ENCODE peak calls at places on chromosomes 2 and 18, in seven cellular contexts. K is K562, D is tibial nerve, B is A549, R is cardiac fibroblast, Q is epithelial cell of esophagus, J is pancreas. L is an unnamed sample.

GRCh38 chr2:156445311-156446218 is 9.4 kb downstream of the GPD2 start:
- DNase-seq in K (peak), D (no peak), B (no peak), R (peak), Q (peak), J (no peak), L (no peak)

GRCh38 chr2:204268458-204268857 is 276.8 kb upstream of the PARD3B start:
- DNase-seq in K (no peak), D (no peak), B (no peak), R (peak), Q (no peak), J (no peak), L (no peak)

GRCh38 chr2:170324640-170325046 is 146.7 kb downstream of the MYO3B start:
- DNase-seq in K (peak), D (no peak), B (peak), R (peak), Q (peak), J (peak), L (no peak)

GRCh38 chr2:85091838-85092237 is 41.4 kb upstream of the TCF7L1 start:
- DNase-seq in K (no peak), D (no peak), B (no peak), R (no peak), Q (peak), J (no peak), L (no peak)

GRCh38 chr2:28507806-28508764 is 12.2 kb downstream of the PLB1 start:
- DNase-seq in K (peak), D (no peak), B (peak), R (peak), Q (peak), J (no peak), L (no peak)

GRCh38 chr2:168962636-168963035 is 61.5 kb downstream of the G6PC2 start:
- DNase-seq in K (no peak), D (no peak), B (no peak), R (peak), Q (no peak), J (no peak), L (no peak)

GRCh38 chr2:135689679-135690078 is 52.0 kb upstream of the UBXN4 start:
- DNase-seq in K (no peak), D (no peak), B (no peak), R (no peak), Q (no peak), J (no peak), L (no peak)

GRCh38 chr2:201668402-201668801 is 25.1 kb upstream of the TMEM237 start:
- DNase-seq in K (no peak), D (no peak), B (no peak), R (no peak), Q (no peak), J (no peak), L (no peak)

GRCh38 chr2:191319181-191319580 is 74.0 kb downstream of the MYO1B start:
- DNase-seq in K (no peak), D (no peak), B (no peak), R (peak), Q (peak), J (no peak), L (no peak)

GRCh38 chr2:162545254-162545653 is 201.3 kb downstream of the GCA start:
- DNase-seq in K (no peak), D (no peak), B (no peak), R (no peak), Q (no peak), J (no peak), L (no peak)

GRCh38 chr2:241984658-241985057 is 115.1 kb downstream of the RTP5 start:
- DNase-seq in K (no peak), D (no peak), B (no peak), R (no peak), Q (no peak), J (no peak), L (no peak)

GRCh38 chr18:10370716-10371115 is 83.7 kb upstream of the APCDD1 start:
- DNase-seq in K (no peak), D (no peak), B (no peak), R (no peak), Q (peak), J (no peak), L (no peak)

GRCh38 chr2:112938904-112939303 is 27.9 kb downstream of the IL37 start:
- DNase-seq in K (no peak), D (no peak), B (no peak), R (peak), Q (peak), J (no peak), L (no peak)

GRCh38 chr2:46650556-46651001 is 171.2 kb downstream of the TMEM247 start:
- DNase-seq in K (peak), D (peak), B (peak), R (peak), Q (peak), J (peak), L (no peak)

GRCh38 chr2:45040786-45041185 is 31.5 kb upstream of the SIX2 start:
- DNase-seq in K (no peak), D (no peak), B (no peak), R (no peak), Q (no peak), J (no peak), L (no peak)

GRCh38 chr18:75607701-75608100 is 180.2 kb upstream of the SMIM21 start:
- DNase-seq in K (no peak), D (no peak), B (no peak), R (no peak), Q (no peak), J (no peak), L (no peak)

GRCh38 chr18:907171-907879 is 2.7 kb downstream of the ADCYAP1 start:
- DNase-seq in K (no peak), D (no peak), B (no peak), R (no peak), Q (no peak), J (no peak), L (no peak)

GRCh38 chr2:85458611-85459563 is 40.4 kb downstream of the SH2D6 start:
- DNase-seq in K (no peak), D (no peak), B (no peak), R (no peak), Q (no peak), J (no peak), L (no peak)

GRCh38 chr2:174964404-174964803 is 40.8 kb downstream of the CHN1 start:
- DNase-seq in K (no peak), D (no peak), B (no peak), R (no peak), Q (no peak), J (no peak), L (no peak)

GRCh38 chr2:224072541-224073188 is 33.6 kb upstream of the SERPINE2 start:
- DNase-seq in K (no peak), D (no peak), B (no peak), R (peak), Q (no peak), J (no peak), L (no peak)
- TF ChIP-seq CTCF in K (no peak), D (no peak), B (no peak), R (no peak), Q (no peak), J (no peak), L (no peak)

DNA sequence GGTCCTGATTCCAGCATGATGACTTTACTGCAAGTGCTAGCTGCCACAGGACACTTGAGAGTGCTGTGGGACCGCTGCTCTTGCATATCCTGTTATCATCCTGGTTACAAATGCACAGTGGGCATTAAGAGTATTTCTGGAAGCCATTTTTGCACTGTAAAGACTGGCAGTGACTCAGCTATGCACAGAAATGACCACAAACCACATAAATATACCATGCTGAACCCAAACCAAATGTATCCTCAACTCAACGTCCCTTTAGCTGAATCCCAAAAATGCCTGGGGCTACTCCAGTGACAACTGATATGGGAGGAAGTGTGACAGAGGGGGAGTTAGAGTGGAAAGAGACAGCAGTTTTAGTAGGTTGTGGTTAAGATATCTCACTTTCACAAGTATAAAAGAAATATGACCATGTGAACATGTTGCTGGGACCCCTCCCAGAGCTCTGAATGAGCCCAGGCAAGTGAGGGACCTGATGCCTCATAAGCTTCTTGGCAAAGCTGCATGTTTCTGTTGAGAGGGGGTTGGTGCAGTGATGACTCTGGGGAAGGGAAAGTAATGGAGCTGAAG is 37.3 kb downstream of the RHBDD1 start:
- DNase-seq in K (peak), D (no peak), B (no peak), R (peak), Q (no peak), J (no peak), L (no peak)
- TF ChIP-seq CTCF in K (no peak), D (no peak), B (no peak), R (no peak), Q (no peak), J (no peak), L (no peak)

DNA sequence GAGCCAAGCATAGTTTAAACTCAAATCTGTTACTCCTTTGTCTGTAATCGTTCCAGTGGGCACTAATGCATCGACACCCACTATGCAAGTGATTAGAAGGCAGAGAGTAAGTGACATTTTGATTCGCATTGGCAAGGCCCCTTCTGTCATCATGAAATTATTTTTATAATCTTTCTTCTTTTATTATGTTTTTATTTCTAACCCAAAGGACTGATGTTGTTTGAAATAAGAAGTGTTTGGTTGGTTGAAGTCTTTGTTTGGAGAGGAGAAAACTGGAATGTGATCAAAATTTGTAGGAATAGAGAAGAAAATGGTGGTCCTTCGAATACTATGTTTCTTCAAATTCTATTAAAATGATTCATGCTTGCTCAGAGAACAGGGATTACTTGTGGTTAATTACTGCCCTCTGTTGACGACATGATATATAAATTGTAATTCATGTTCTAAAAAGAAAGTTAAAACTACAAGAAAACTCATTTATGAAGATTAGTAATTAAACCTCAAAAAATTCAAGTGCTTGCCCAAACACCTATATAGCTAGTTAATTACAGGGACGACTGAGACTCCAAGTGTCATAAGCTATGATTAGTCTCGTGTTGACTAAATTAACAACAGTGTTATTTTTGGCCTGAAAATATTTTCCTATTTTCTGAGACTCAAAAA is 26.4 kb upstream of the TFPI start:
- DNase-seq in K (peak), D (no peak), B (peak), R (peak), Q (peak), J (no peak), L (no peak)
- TF ChIP-seq CTCF in K (peak), D (peak), B (peak), R (peak), Q (peak), J (peak), L (peak)

GRCh38 chr2:163644238-163644637 is 91.6 kb downstream of the FIGN start:
- DNase-seq in K (no peak), D (no peak), B (no peak), R (no peak), Q (no peak), J (no peak), L (no peak)
- TF ChIP-seq CTCF in K (no peak), D (no peak), B (no peak), R (no peak), Q (no peak), J (no peak), L (no peak)

GRCh38 chr2:176158855-176159677 is 2.0 kb downstream of the HOXD3 start:
- DNase-seq in K (no peak), D (no peak), B (no peak), R (no peak), Q (no peak), J (no peak), L (peak)

GRCh38 chr2:176158306-176158643 is 1.2 kb downstream of the HOXD3 start:
- DNase-seq in K (no peak), D (no peak), B (no peak), R (no peak), Q (no peak), J (no peak), L (no peak)

GRCh38 chr2:176156959-176157498 is at the start of gene HOXD3:
- DNase-seq in K (no peak), D (no peak), B (no peak), R (no peak), Q (no peak), J (no peak), L (peak)

GRCh38 chr2:176156301-176156958 is 677 bp upstream of the HOXD3 start:
- DNase-seq in K (no peak), D (no peak), B (no peak), R (no peak), Q (no peak), J (no peak), L (peak)

GRCh38 chr2:176157499-176158305 is 595 bp downstream of the HOXD3 start:
- DNase-seq in K (no peak), D (no peak), B (no peak), R (no peak), Q (no peak), J (no peak), L (no peak)
- TF ChIP-seq CTCF in K (no peak), D (no peak), B (no peak), R (no peak), Q (no peak), J (no peak), L (no peak)

GRCh38 chr18:7980136-7980535 is 413.0 kb downstream of the PTPRM start:
- DNase-seq in K (peak), D (no peak), B (no peak), R (no peak), Q (peak), J (no peak), L (no peak)
- TF ChIP-seq CTCF in K (peak), D (no peak), B (peak), R (peak), Q (no peak), J (no peak), L (no peak)

GRCh38 chr2:36981911-36982310 is 15.6 kb upstream of the STRN start:
- DNase-seq in K (no peak), D (no peak), B (no peak), R (no peak), Q (no peak), J (no peak), L (no peak)

GRCh38 chr2:36988008-36988407 is 21.7 kb upstream of the STRN start:
- DNase-seq in K (no peak), D (no peak), B (no peak), R (no peak), Q (no peak), J (no peak), L (no peak)

GRCh38 chr2:36982467-36982866 is 16.1 kb upstream of the STRN start:
- DNase-seq in K (no peak), D (no peak), B (no peak), R (no peak), Q (no peak), J (no peak), L (no peak)
- TF ChIP-seq CTCF in K (no peak), D (no peak), B (no peak), R (no peak), Q (no peak), J (no peak), L (no peak)